ENCODE peak calls at places on chromosomes 16 and 17, in five cellular contexts. U, Y, O, N and M are unnamed samples.

GRCh38 chr17:28045304-28045703 is 2.8 kb downstream of the NLK start:
- DNase-seq in U (no peak), Y (no peak), O (no peak), N (no peak), M (no peak)

GRCh38 chr17:74071280-74071679 is 132.2 kb upstream of the RPL38 start:
- DNase-seq in U (no peak), Y (no peak), O (no peak), N (no peak), M (no peak)

GRCh38 chr16:85462405-85463227 is 150.5 kb upstream of the GSE1 start:
- DNase-seq in U (no peak), Y (no peak), O (no peak), N (peak), M (peak)

GRCh38 chr17:49959183-49959935 is 9.6 kb upstream of the DLX4 start:
- DNase-seq in U (no peak), Y (no peak), O (no peak), N (no peak), M (no peak)

GRCh38 chr16:72561-73537 is at the start of gene RHBDF1:
- DNase-seq in U (no peak), Y (no peak), O (no peak), N (peak), M (peak)

GRCh38 chr17:8222630-8223355 is 12.4 kb upstream of the AURKB start:
- DNase-seq in U (peak), Y (peak), O (peak), N (peak), M (peak)

GRCh38 chr16:30948956-30949654 is at the start of gene ORAI3:
- DNase-seq in U (peak), Y (peak), O (peak), N (peak), M (peak)

GRCh38 chr17:65495255-65496060 is 66.0 kb downstream of the AXIN2 start:
- DNase-seq in U (no peak), Y (no peak), O (no peak), N (no peak), M (no peak)

GRCh38 chr16:3842994-3843393 is 37.5 kb downstream of the CREBBP start:
- DNase-seq in U (no peak), Y (no peak), O (no peak), N (peak), M (no peak)

GRCh38 chr17:13735861-13736260 is 134.1 kb upstream of the HS3ST3A1 start:
- DNase-seq in U (no peak), Y (no peak), O (no peak), N (no peak), M (no peak)

GRCh38 chr17:338442-339192 is 14.0 kb downstream of the RPH3AL start:
- DNase-seq in U (no peak), Y (peak), O (no peak), N (peak), M (peak)

GRCh38 chr16:77414752-77415231 is 20.0 kb downstream of the ADAMTS18 start:
- DNase-seq in U (no peak), Y (no peak), O (no peak), N (no peak), M (no peak)

GRCh38 chr17:37490638-37491614 is 1.2 kb downstream of the DUSP14 start:
- DNase-seq in U (no peak), Y (no peak), O (peak), N (peak), M (peak)

GRCh38 chr16:46774743-46775177 is 26.6 kb upstream of the MYLK3 start:
- DNase-seq in U (no peak), Y (no peak), O (no peak), N (no peak), M (no peak)

GRCh38 chr16:58012481-58012880 is 11.3 kb downstream of the USB1 start:
- DNase-seq in U (no peak), Y (no peak), O (no peak), N (no peak), M (no peak)

GRCh38 chr17:73191443-73192218 is 1.2 kb upstream of the COG1 start:
- DNase-seq in U (peak), Y (peak), O (peak), N (peak), M (peak)

GRCh38 chr17:29565643-29566472 is 979 bp downstream of the ABHD15 start:
- DNase-seq in U (no peak), Y (peak), O (no peak), N (peak), M (peak)

GRCh38 chr17:83199500-83200201 is 120.2 kb downstream of the METRNL start:
- DNase-seq in U (no peak), Y (peak), O (no peak), N (no peak), M (peak)

GRCh38 chr17:64259922-64260321 is 3.1 kb downstream of the TEX2 start:
- DNase-seq in U (no peak), Y (no peak), O (no peak), N (peak), M (no peak)

GRCh38 chr16:55036371-55036821 is 105.7 kb downstream of the IRX5 start:
- DNase-seq in U (no peak), Y (no peak), O (no peak), N (no peak), M (no peak)

GRCh38 chr16:3474136-3474779 is 21.0 kb downstream of the C16orf90 start:
- DNase-seq in U (no peak), Y (no peak), O (no peak), N (no peak), M (peak)

GRCh38 chr16:51119576-51120288 is 31.3 kb downstream of the SALL1 start:
- DNase-seq in U (no peak), Y (no peak), O (no peak), N (no peak), M (no peak)

GRCh38 chr17:68053237-68054030 is 17.9 kb downstream of the KPNA2 start:
- DNase-seq in U (no peak), Y (peak), O (no peak), N (peak), M (no peak)

GRCh38 chr16:54506691-54507090 is 220.1 kb upstream of the IRX3 start:
- DNase-seq in U (no peak), Y (no peak), O (no peak), N (no peak), M (no peak)